ENCODE peak calls at places on chromosomes 16 and 17, in six cellular contexts. Z is putamen; V is activated CD4-positive, alpha-beta memory T cell treated with anti-CD3 and anti-CD28 coated beads for 36 hours; B is HuH-7.5; U is stimulated activated CD4-positive, alpha-beta T cell treated with anti-CD3 and anti-CD28 coated beads, TNF-alpha, amount 100 ng/mL, for 4 hours; D is fibroblast of pulmonary artery. P is an unnamed sample.

GRCh38 chr16:2194166-2194834 is 2.1 kb downstream of the CASKIN1 start:
- DNase-seq in Z (no peak), D (peak; percentile 30), B (no peak), V (no peak), U (no peak), P (peak; percentile 68)

GRCh38 chr16:27330542-27330941 is 16.8 kb downstream of the IL4R start:
- DNase-seq in U (no peak), V (no peak), D (peak; percentile 96), B (no peak), Z (no peak), P (no peak)

GRCh38 chr17:8126306-8127066 is 2.6 kb upstream of the HES7 start:
- DNase-seq in V (peak; percentile 62), D (no peak), U (no peak), B (peak; percentile 61), Z (no peak), P (peak; percentile 59)

GRCh38 chr16:69286941-69287713 is 24.0 kb upstream of the VPS4A start:
- DNase-seq in U (peak; percentile 28), B (peak; percentile 16), Z (peak; percentile 47), V (no peak), D (peak; percentile 87), P (peak; percentile 55)

GRCh38 chr16:65889533-65889966 is 476.9 kb upstream of the CDH5 start:
- DNase-seq in U (no peak), V (no peak), Z (no peak), B (no peak), D (no peak), P (no peak)

GRCh38 chr16:81315271-81316175 is 761 bp downstream of the GAN start:
- DNase-seq in U (peak; percentile 20), V (peak; percentile 65), B (peak; percentile 43), Z (peak; percentile 21), D (peak; percentile 63), P (peak; percentile 51)

GRCh38 chr16:61879-62281 is 8.3 kb downstream of the SNRNP25 start:
- DNase-seq in Z (no peak), D (no peak), B (no peak), V (no peak), U (no peak), P (no peak)

GRCh38 chr17:72580321-72581127 is 459.7 kb downstream of the SOX9 start:
- DNase-seq in D (no peak), U (no peak), V (no peak), Z (peak; percentile 81), B (no peak), P (no peak)

GRCh38 chr17:48611681-48612455 is 1.1 kb upstream of the HOXB7 start:
- DNase-seq in V (no peak), Z (no peak), D (no peak), U (no peak), B (no peak), P (peak; percentile 26)

GRCh38 chr16:47059991-47060390 is 83.8 kb downstream of the NETO2 start:
- DNase-seq in U (no peak), D (no peak), B (no peak), Z (no peak), V (no peak), P (no peak)

GRCh38 chr17:50627782-50628601 is 6.7 kb upstream of the ABCC3 start:
- DNase-seq in D (no peak), U (no peak), V (no peak), B (peak; percentile 88), Z (no peak), P (peak; percentile 16)

GRCh38 chr16:876041-876335 is 75.5 kb upstream of the GNG13 start:
- DNase-seq in Z (no peak), V (no peak), D (no peak), B (no peak), U (no peak), P (no peak)

GRCh38 chr17:66682293-66682692 is 152.6 kb upstream of the CACNG5 start:
- DNase-seq in V (no peak), Z (no peak), U (no peak), B (no peak), D (no peak), P (no peak)

GRCh38 chr17:38751803-38752118 is 780 bp upstream of the PSMB3 start:
- DNase-seq in D (peak; percentile 90), B (no peak), Z (peak; percentile 87), V (peak; percentile 91), U (peak; percentile 71), P (peak; percentile 88)

P was measured in activated CD8-positive, alpha-beta T cell treated with anti-CD3 and anti-CD28 coated beads for 36 hours.